ENCODE peak calls at places on chromosome 11, in seven cellular contexts. K is PC-9, G is K562, T is GM12865, S is HFF-Myc, E is astrocyte of the cerebellum, U is breast epithelium. X is an unnamed sample.
A peak's percentile ranks its signal among the peaks of the same experiment; 100 is the strongest.

GRCh38 chr11:102946237-102946636 is 9.3 kb downstream of the MMP13 start:
- DNase-seq in E (no peak), S (no peak), U (no peak), T (no peak), K (no peak), G (no peak), X (no peak)

GRCh38 chr11:17267576-17267975 is 9.0 kb upstream of the NUCB2 start:
- DNase-seq in U (no peak), G (no peak), T (peak; percentile 9), E (no peak), S (peak; percentile 44), K (peak; percentile 85), X (no peak)

GRCh38 chr11:104033134-104033533 is 3.3 kb upstream of the DDI1 start:
- DNase-seq in T (no peak), E (peak; percentile 62), G (no peak), S (peak; percentile 20), U (no peak), K (peak; percentile 78), X (peak; percentile 93)

GRCh38 chr11:71158936-71159335 is 93.4 kb downstream of the SHANK2 start:
- DNase-seq in U (no peak), G (no peak), T (no peak), S (no peak), E (no peak), K (no peak), X (no peak)

GRCh38 chr11:62245271-62245753 is 3.3 kb downstream of the SCGB1D2 start:
- DNase-seq in G (peak; percentile 51), U (no peak), E (peak; percentile 18), T (peak; percentile 33), K (no peak), S (no peak), X (no peak)

GRCh38 chr11:68965901-68966868 is 14.6 kb downstream of the MRGPRD start:
- DNase-seq in K (no peak), U (peak; percentile 40), T (no peak), S (no peak), E (no peak), G (no peak), X (no peak)

GRCh38 chr11:117914398-117914761 is 14.8 kb downstream of the TMPRSS13 start:
- DNase-seq in G (no peak), K (no peak), T (no peak), S (no peak), U (peak; percentile 36), E (no peak), X (no peak)

GRCh38 chr11:128195057-128195751 is 392.2 kb downstream of the ETS1 start:
- DNase-seq in T (peak; percentile 9), E (no peak), U (no peak), K (no peak), G (peak; percentile 9), S (no peak), X (no peak)

GRCh38 chr11:19633276-19633675 is 79.4 kb upstream of the NAV2 start:
- DNase-seq in G (no peak), K (no peak), E (peak; percentile 63), U (no peak), S (no peak), T (no peak), X (no peak)

GRCh38 chr11:76610871-76611475 is 59.6 kb downstream of the LRRC32 start:
- DNase-seq in G (peak; percentile 18), E (no peak), T (no peak), K (no peak), U (no peak), S (no peak), X (no peak)

GRCh38 chr11:130159657-130160459 is at the start of gene ST14:
- DNase-seq in T (no peak), G (no peak), U (peak; percentile 81), K (peak; percentile 63), E (no peak), S (no peak), X (no peak)

GRCh38 chr11:36300651-36301050 is 4.6 kb downstream of the PRR5L start:
- DNase-seq in K (no peak), S (no peak), T (no peak), G (no peak), E (no peak), U (no peak), X (no peak)

GRCh38 chr11:75328426-75329277 is 22.8 kb downstream of the ARRB1 start:
- DNase-seq in U (peak; percentile 67), E (no peak), S (peak; percentile 67), K (peak; percentile 92), G (peak; percentile 73), T (peak; percentile 55), X (no peak)

GRCh38 chr11:57658023-57658361 is 430 bp downstream of the CLP1 start:
- DNase-seq in G (no peak), E (no peak), T (no peak), U (no peak), K (no peak), S (no peak), X (no peak)

GRCh38 chr11:57353024-57353423 is 14.9 kb downstream of the P2RX3 start:
- DNase-seq in E (no peak), S (no peak), U (no peak), G (peak; percentile 53), T (no peak), K (no peak), X (no peak)

GRCh38 chr11:13668957-13669521 is 571 bp downstream of the FAR1 start:
- DNase-seq in T (peak; percentile 80), E (no peak), G (peak; percentile 64), K (no peak), U (peak; percentile 53), S (no peak), X (no peak)

GRCh38 chr11:1236316-1237127 is 13.7 kb downstream of the MUC5B start:
- DNase-seq in T (no peak), E (no peak), U (no peak), K (no peak), G (no peak), S (no peak), X (no peak)

GRCh38 chr11:124898711-124899110 is 1.0 kb upstream of the ROBO4 start:
- DNase-seq in S (peak; percentile 61), G (no peak), U (no peak), E (peak; percentile 45), K (no peak), T (no peak), X (peak; percentile 21)

GRCh38 chr11:23021287-23021863 is 161.1 kb upstream of the CCDC179 start:
- DNase-seq in E (peak; percentile 4), K (no peak), U (no peak), S (no peak), T (peak; percentile 21), G (peak; percentile 15), X (peak; percentile 21)

GRCh38 chr11:132158091-132158490 is 787.7 kb downstream of the NTM start:
- DNase-seq in S (no peak), E (no peak), G (no peak), K (peak; percentile 41), T (peak; percentile 48), U (no peak), X (no peak)

GRCh38 chr11:34519595-34520235 is 6.1 kb upstream of the ELF5 start:
- DNase-seq in G (no peak), T (no peak), S (no peak), K (no peak), E (no peak), U (no peak), X (no peak)

GRCh38 chr11:63165710-63166310 is 21.8 kb upstream of the SLC22A24 start:
- DNase-seq in S (no peak), U (no peak), T (no peak), E (no peak), G (no peak), K (no peak), X (no peak)

GRCh38 chr11:79173615-79174014 is 267.2 kb downstream of the TENM4 start:
- DNase-seq in G (no peak), E (peak; percentile 26), U (no peak), T (no peak), S (no peak), K (no peak), X (no peak)

GRCh38 chr11:134153147-134153905 is 70.4 kb downstream of the NCAPD3 start:
- DNase-seq in T (no peak), K (no peak), U (no peak), E (no peak), S (no peak), G (no peak), X (no peak)

GRCh38 chr11:109960831-109961230 is 132.4 kb upstream of the ZC3H12C start:
- DNase-seq in S (no peak), U (no peak), G (no peak), T (no peak), E (peak; percentile 95), K (no peak), X (peak; percentile 50)
- TF ChIP-seq CTCF in S (no peak), U (no peak), G (no peak), T (no peak), E (no peak), K (no peak), X (no peak)

DNA sequence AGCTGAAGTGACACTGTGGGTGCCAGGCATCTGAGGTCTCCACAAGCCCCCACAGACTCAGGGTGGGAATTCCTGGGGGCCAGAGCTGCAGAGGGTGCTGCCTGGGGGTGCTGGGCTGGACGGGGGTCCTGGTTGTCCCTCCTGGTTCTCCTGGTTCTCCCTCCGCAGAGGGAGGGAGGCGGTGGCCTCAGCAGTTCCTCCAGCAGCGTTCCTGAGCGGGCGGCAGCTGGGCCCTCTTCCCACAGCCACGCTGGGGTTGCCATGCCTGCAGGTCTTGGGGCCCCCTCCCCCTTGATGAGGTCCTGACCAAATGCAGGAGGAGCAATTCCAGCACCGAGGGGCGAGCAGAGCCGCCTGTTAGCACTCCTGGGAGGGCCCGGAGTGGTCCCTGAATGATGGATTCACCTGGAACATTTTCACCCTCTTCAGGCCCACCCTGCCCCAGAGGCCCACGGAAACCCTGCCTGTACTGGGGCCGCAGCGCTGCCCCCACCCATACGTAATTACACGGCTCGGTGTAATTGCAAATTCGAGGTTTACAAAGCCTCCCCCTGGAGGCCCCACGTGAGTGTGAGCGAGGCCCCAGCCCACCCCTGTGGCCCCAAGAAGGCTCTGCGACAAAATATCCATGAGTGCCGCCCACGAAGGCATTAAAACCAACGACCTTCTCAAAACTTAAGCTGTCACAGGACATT is 635 bp downstream of the C11orf21 start:
- DNase-seq in T (no peak), E (no peak), U (peak; percentile 50), G (no peak), S (no peak), K (no peak), X (no peak)
- H3K4me3 ChIP-seq in T (no peak overlapping the region), E (no peak overlapping the region), U (peak overlapping the region; percentile 8), G (peak overlapping the region; percentile 3), S (no peak overlapping the region), K (no peak overlapping the region), X (no peak overlapping the region)

DNA sequence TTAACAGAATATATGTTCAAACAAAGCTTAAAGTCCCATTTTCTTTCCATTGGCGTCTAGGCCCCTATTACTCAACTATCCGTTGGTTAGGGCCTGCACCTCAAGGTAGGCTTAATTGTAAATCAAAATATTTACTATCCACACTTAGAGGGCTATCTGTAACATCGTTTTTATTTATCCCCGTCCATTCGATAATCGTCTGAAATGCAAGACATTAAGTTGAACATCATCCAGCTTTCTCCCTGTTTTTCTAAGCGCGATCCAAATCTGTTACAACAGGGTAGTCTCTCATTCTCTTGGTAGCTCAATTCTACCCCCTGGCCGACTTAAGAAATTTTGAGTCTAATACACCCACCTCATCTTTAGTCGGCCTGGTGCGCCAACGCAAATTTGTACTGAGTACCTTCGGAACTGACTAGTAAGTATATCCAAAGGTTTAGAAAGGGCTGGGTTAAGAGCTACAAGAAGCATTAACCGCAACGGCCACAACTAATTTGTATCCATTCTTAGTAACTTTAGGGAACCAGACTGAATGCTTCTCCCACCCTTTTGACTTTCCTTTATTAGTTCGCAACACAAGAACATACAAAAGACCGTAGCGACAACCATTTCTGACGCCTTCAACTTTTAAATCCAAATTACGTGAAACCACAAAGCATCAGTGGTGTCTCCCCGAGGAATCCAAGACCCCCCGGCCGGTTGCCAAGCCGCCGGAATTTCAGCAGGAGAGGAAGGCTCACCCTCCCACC is 1.1 kb upstream of the ZNF143 start:
- DNase-seq in K (no peak), S (no peak), E (peak; percentile 60), U (no peak), T (peak; percentile 72), G (peak; percentile 61), X (peak; percentile 7)
- TF ChIP-seq CTCF in K (no peak), S (no peak), E (no peak), U (no peak), T (no peak), G (no peak), X (no peak)

GRCh38 chr11:46391578-46392420 is at the start of gene CHRM4:
- DNase-seq in K (peak; percentile 32), U (no peak), T (no peak), S (no peak), G (peak; percentile 90), E (no peak), X (no peak)
- H3K4me3 ChIP-seq in K (peak within 1 kb of the TSS; percentile 52), U (peak within 1 kb of the TSS; percentile 76), T (no peak within 1 kb of the TSS), S (peak within 1 kb of the TSS; percentile 27), G (peak within 1 kb of the TSS; percentile 81), E (peak within 1 kb of the TSS; percentile 36), X (peak within 1 kb of the TSS; percentile 48)